ENCODE peak calls at places on chromosomes 1 and 21, in ten cellular contexts. I is H9, C is left lung, E is progenitor cell of endocrine pancreas, L is WERI-Rb-1, R is endothelial cell, H is nephron progenitor cell, Z is A549, B is SK-N-SH, K is brain microvascular endothelial cell. P is an unnamed sample.

GRCh38 chr1:156676820-156677615 is at the start of gene NES:
- DNase-seq in B (peak), R (peak), C (no peak), Z (no peak), K (peak), I (peak), L (peak), H (peak), E (no peak), P (no peak)

GRCh38 chr1:7456683-7457082 is 314.4 kb upstream of the VAMP3 start:
- DNase-seq in I (peak), K (no peak), H (peak), Z (no peak), B (no peak), R (no peak), C (no peak), E (no peak), L (peak), P (no peak)

GRCh38 chr1:76463838-76464237 is 389.3 kb downstream of the ST6GALNAC3 start:
- DNase-seq in I (no peak), E (no peak), R (no peak), Z (no peak), C (no peak), L (no peak), B (no peak), H (no peak), K (no peak), P (no peak)

GRCh38 chr1:192709544-192709943 is 73.6 kb downstream of the RGS13 start:
- DNase-seq in R (no peak), B (no peak), E (no peak), I (no peak), L (no peak), K (no peak), C (no peak), Z (no peak), H (no peak), P (no peak)

GRCh38 chr1:216562383-216562782 is 139.1 kb upstream of the USH2A start:
- DNase-seq in E (no peak), L (no peak), I (no peak), C (no peak), K (no peak), Z (no peak), H (no peak), R (no peak), B (no peak), P (no peak)

GRCh38 chr21:16792155-16792554 is 720.7 kb upstream of the CXADR start:
- DNase-seq in B (no peak), C (no peak), H (no peak), I (no peak), E (no peak), R (no peak), K (no peak), Z (no peak), L (no peak), P (no peak)

GRCh38 chr1:19423130-19423529 is 62.2 kb downstream of the CAPZB start:
- DNase-seq in C (no peak), E (no peak), R (no peak), I (no peak), L (no peak), B (no peak), K (no peak), H (no peak), Z (no peak), P (no peak)

GRCh38 chr1:8938232-8939117 is 7.2 kb upstream of the CA6 start:
- DNase-seq in L (no peak), C (no peak), K (no peak), R (no peak), I (no peak), E (no peak), H (no peak), B (no peak), Z (no peak), P (no peak)

GRCh38 chr1:155379180-155379876 is 58.6 kb downstream of the RUSC1 start:
- DNase-seq in K (peak), H (no peak), L (no peak), I (no peak), C (no peak), B (peak), R (no peak), Z (peak), E (no peak), P (no peak)

GRCh38 chr1:15440357-15440756 is 2.1 kb downstream of the CTRC start:
- DNase-seq in H (no peak), L (no peak), B (peak), I (no peak), Z (no peak), C (no peak), K (no peak), E (no peak), R (no peak), P (no peak)

GRCh38 chr21:30340714-30341573 is 3.5 kb upstream of the KRTAP27-1 start:
- DNase-seq in B (peak), I (peak), H (peak), K (peak), C (no peak), Z (peak), R (peak), L (peak), E (peak), P (no peak)

GRCh38 chr1:111948209-111949131 is 41.0 kb downstream of the KCND3 start:
- DNase-seq in L (no peak), K (no peak), R (no peak), Z (no peak), B (peak), I (no peak), H (peak), C (peak), E (no peak), P (no peak)

GRCh38 chr1:54355931-54356679 is 50.1 kb downstream of the SSBP3 start:
- DNase-seq in R (no peak), I (no peak), H (no peak), B (peak), Z (no peak), C (no peak), K (no peak), L (peak), E (peak), P (no peak)

GRCh38 chr1:244211559-244211944 is 160.5 kb downstream of the ZBTB18 start:
- DNase-seq in E (no peak), B (no peak), I (no peak), R (no peak), C (no peak), L (no peak), Z (no peak), K (no peak), H (no peak), P (no peak)

GRCh38 chr1:76158126-76158525 is 83.6 kb downstream of the ST6GALNAC3 start:
- DNase-seq in C (no peak), I (no peak), H (no peak), E (no peak), K (no peak), R (no peak), L (no peak), B (no peak), Z (no peak), P (no peak)

GRCh38 chr1:47712596-47713299 is 274.9 kb downstream of the FOXD2 start:
- DNase-seq in H (no peak), Z (no peak), I (no peak), L (no peak), C (no peak), B (no peak), R (no peak), K (no peak), E (no peak), P (no peak)

GRCh38 chr1:44239337-44239960 is 26.2 kb downstream of the DMAP1 start:
- DNase-seq in L (no peak), I (peak), E (no peak), B (peak), C (no peak), R (peak), Z (no peak), K (peak), H (peak), P (no peak)
- TF ChIP-seq CTCF in L (no peak), I (peak), E (peak), B (peak), C (no peak), R (no peak), Z (no peak), K (peak), H (peak), P (peak)

DNA sequence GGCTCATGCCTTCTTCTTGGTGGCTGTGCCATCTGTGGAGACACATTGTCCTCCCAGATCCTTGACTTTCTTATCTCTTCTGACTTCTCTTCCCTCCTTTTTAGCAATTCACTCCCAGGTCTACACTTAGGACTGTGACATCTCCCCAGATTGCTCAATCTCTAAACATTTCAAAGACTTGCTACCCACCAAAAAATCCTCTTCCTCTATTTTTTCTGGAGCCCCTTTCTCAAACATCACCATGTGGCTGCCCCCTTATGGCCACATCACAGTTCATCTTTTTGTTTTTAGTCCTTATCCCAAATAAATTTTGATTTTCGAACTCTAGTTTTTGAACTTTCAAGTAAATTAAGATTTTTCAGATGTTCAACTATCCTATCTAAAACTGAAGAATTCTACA is 148.6 kb upstream of the HOOK1 start:
- DNase-seq in L (no peak), E (no peak), B (no peak), I (no peak), K (no peak), Z (no peak), R (no peak), C (no peak), H (no peak), P (no peak)
- TF ChIP-seq CTCF in L (no peak), E (no peak), B (peak), I (peak), K (peak), Z (no peak), R (no peak), C (no peak), H (no peak), P (no peak)

GRCh38 chr1:58887059-58887458 is 103.2 kb upstream of the JUN start:
- DNase-seq in R (no peak), H (no peak), B (no peak), L (no peak), I (no peak), E (no peak), C (no peak), K (no peak), Z (no peak), P (no peak)
- TF ChIP-seq CTCF in R (no peak), H (no peak), B (no peak), L (no peak), I (no peak), E (no peak), C (no peak), K (no peak), Z (no peak), P (no peak)

GRCh38 chr1:10866314-10867091 is 70.1 kb upstream of the CASZ1 start:
- DNase-seq in Z (no peak), I (peak), H (peak), C (no peak), B (no peak), K (peak), E (no peak), L (peak), R (peak), P (no peak)

GRCh38 chr1:10867914-10868598 is 71.6 kb upstream of the CASZ1 start:
- DNase-seq in E (no peak), K (no peak), B (peak), R (no peak), L (peak), H (no peak), I (no peak), Z (no peak), C (no peak), P (no peak)

GRCh38 chr1:10865518-10866313 is 69.3 kb upstream of the CASZ1 start:
- DNase-seq in R (no peak), Z (no peak), H (peak), I (no peak), K (no peak), B (no peak), L (peak), C (no peak), E (no peak), P (no peak)

GRCh38 chr1:10868599-10868965 is 72.1 kb upstream of the CASZ1 start:
- DNase-seq in C (no peak), H (no peak), R (no peak), B (no peak), K (no peak), E (no peak), I (no peak), Z (no peak), L (no peak), P (no peak)

DNA sequence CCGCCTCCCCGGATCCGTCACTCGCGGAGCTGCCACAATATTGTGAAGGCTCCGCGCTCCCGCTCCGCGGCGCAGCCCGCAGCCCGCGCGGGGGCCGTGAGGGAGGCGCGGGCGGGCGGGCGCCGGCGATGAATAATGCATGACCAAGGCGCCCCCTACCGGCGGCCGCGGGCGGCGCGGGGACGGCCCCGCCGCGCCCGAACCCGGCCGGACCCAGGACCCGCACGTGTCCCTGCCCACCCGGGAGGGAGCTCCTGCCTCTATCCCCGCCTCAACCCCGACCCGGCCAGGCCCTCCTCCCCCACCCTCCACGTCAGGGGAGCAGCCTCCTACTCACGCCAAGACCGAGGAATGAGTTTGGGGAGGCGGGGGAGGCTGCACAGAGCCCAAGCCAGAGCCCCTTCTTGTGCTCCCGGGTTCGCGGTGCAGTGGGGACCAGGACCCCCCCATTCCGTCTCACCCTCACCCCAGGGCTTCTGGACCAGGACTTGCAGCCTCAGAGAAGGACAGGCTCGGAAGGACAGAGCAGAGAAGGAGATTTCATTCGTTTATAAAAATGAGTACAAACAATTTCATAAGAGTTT is 70.8 kb upstream of the CASZ1 start:
- DNase-seq in L (peak), I (peak), E (peak), H (peak), R (peak), K (peak), B (peak), Z (peak), C (peak), P (peak)
- TF ChIP-seq CTCF in L (peak), I (peak), E (peak), H (peak), R (peak), K (no peak), B (peak), Z (peak), C (peak), P (peak)

DNA sequence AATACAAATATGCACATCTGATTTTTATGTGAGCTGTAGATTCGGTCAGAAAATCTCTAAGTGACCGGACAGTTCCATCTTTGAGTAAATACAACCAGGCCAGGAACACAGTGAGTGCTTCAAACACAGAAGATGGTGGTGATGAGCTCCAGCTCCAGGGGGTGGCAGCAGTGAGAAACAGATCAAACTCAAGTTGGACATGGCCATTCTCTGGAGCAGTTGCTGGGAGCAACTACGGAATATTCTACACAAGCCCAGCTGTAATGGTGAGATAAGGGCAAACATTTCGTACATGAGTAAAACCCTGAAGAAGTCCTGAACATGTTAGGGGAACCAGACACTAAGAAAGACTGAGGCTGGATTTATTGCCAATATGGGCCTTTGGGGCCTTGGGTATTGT is 100.7 kb downstream of the BARHL2 start:
- DNase-seq in L (peak), K (peak), B (peak), H (peak), E (no peak), I (peak), C (no peak), R (peak), Z (no peak), P (no peak)
- TF ChIP-seq CTCF in L (peak), K (peak), B (peak), H (no peak), E (peak), I (peak), C (no peak), R (peak), Z (no peak), P (peak)

GRCh38 chr1:205546541-205546940 is 42.1 kb downstream of the CDK18 start:
- DNase-seq in B (no peak), Z (no peak), K (no peak), E (no peak), R (no peak), I (no peak), L (peak), H (no peak), C (no peak), P (no peak)

GRCh38 chr1:205545991-205546390 is 41.5 kb downstream of the CDK18 start:
- DNase-seq in Z (no peak), B (no peak), C (no peak), I (no peak), E (no peak), K (no peak), H (no peak), L (peak), R (no peak), P (peak)

GRCh38 chr1:205543351-205544305 is 39.2 kb downstream of the CDK18 start:
- DNase-seq in Z (no peak), I (peak), K (peak), E (peak), R (peak), H (peak), L (peak), C (peak), B (peak), P (peak)

GRCh38 chr1:205545001-205545919 is 40.8 kb downstream of the CDK18 start:
- DNase-seq in Z (no peak), K (no peak), B (no peak), E (no peak), R (no peak), I (peak), L (peak), H (no peak), C (peak), P (peak)

DNA sequence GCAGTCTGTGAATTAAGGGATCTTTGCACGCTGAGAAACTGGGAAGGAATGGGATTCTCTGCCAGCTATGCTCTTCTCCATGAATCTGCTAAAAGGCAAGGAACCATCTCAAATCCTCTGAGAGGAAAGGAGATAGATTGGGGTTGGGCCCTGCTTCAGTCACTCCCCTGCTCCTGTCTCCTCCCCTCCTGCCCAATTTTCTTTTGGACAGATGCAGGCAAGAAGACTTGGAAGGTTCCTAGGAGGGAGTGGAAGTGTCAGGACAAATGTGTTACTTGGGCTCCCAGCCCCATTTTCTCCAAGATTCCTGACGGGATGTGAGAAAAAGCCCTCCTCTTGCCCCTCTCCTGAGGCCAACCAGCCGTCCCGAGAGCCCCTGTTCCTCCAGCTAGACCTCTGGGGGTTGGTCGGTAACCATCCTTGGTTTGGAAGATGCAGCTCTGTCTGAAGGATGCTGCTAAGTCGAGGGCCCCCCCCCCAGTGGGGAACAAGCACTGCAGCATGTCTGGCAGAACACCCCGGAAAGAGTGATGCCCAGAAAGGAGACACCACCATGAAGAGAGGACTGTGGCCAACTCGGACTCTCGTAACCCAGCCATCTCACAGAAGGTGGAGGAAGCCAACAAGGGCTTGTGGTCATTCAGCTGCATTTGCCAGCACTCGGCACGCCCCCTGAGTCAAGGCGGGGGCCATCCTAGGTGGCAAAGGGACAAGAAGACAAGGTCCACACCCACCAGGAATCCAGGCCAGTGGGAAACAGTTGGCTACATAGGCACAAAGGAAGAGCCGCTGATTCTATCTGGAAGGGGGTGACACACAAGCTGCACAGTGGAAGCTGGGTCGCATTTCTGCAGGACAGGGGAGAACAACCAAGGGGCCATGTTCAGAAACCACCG is 43.7 kb downstream of the CDK18 start:
- DNase-seq in R (no peak), L (peak), H (no peak), E (no peak), B (no peak), K (no peak), I (peak), C (peak), Z (no peak), P (peak)
- TF ChIP-seq CTCF in R (no peak), L (peak), H (no peak), E (no peak), B (no peak), K (no peak), I (peak), C (no peak), Z (no peak), P (no peak)

DNA sequence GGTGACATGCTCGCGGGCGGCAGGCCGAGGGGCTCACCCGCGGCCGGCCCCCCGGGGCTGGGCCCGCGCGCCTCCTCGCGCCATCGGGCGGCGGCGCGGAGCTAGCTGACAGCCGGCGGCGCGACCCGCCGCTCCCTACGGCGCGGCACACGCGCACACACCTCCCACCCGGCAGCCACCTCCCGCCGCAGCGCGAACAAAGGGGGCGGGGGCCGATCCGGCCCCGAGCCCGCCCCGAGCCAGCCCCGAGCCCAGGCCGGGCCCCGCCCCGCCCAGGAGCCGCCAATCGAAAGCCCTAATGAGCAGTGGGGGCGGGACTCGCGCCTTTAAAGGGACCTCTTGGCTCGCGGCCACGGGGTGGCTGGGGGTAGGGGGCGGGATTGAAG is at the start of gene KIF21B:
- DNase-seq in I (peak), C (peak), B (peak), E (peak), Z (peak), R (peak), K (peak), L (peak), H (peak), P (peak)
- TF ChIP-seq CTCF in I (no peak), C (no peak), B (no peak), E (no peak), Z (no peak), R (no peak), K (no peak), L (no peak), H (no peak), P (no peak)

GRCh38 chr1:198649598-198650338 is 10.9 kb downstream of the PTPRC start:
- DNase-seq in R (no peak), Z (no peak), H (no peak), C (no peak), K (no peak), E (no peak), I (no peak), B (no peak), L (no peak), P (no peak)
- TF ChIP-seq CTCF in R (no peak), Z (no peak), H (no peak), C (no peak), K (no peak), E (no peak), I (no peak), B (no peak), L (no peak), P (no peak)

P was measured in type B pancreatic cell.